ENCODE peak calls at places on chromosomes 2 and 18, in nine cellular contexts. One of them, this sample, is unnamed.

GRCh38 chr2:218282173-218282991 is 9.9 kb downstream of the TMBIM1 start:
- DNase-seq in EL: peak
- DNase-seq in left cardiac atrium: no peak
- DNase-seq in neural crest cell: no peak
- DNase-seq in NCI-H446 treated with DMSO at 0.1 percent for 48 hours: peak
- DNase-seq in adrenal gland: peak
- DNase-seq in D721Med: no peak
- DNase-seq in Ammon's horn: peak
- DNase-seq in thoracic aorta: peak
- DNase-seq in this sample: peak

GRCh38 chr2:118982039-118982438 is 40.0 kb downstream of the MARCO start:
- DNase-seq in EL: no peak
- DNase-seq in left cardiac atrium: no peak
- DNase-seq in neural crest cell: no peak
- DNase-seq in NCI-H446 treated with DMSO at 0.1 percent for 48 hours: no peak
- DNase-seq in adrenal gland: no peak
- DNase-seq in D721Med: no peak
- DNase-seq in Ammon's horn: no peak
- DNase-seq in thoracic aorta: no peak
- DNase-seq in this sample: no peak

GRCh38 chr2:42861321-42861720 is 68.9 kb upstream of the HAAO start:
- DNase-seq in EL: no peak
- DNase-seq in left cardiac atrium: no peak
- DNase-seq in neural crest cell: no peak
- DNase-seq in NCI-H446 treated with DMSO at 0.1 percent for 48 hours: no peak
- DNase-seq in adrenal gland: no peak
- DNase-seq in D721Med: no peak
- DNase-seq in Ammon's horn: no peak
- DNase-seq in thoracic aorta: no peak
- DNase-seq in this sample: no peak

GRCh38 chr2:141508806-141509595 is 621.8 kb downstream of the LRP1B start:
- DNase-seq in EL: no peak
- DNase-seq in left cardiac atrium: no peak
- DNase-seq in neural crest cell: no peak
- DNase-seq in NCI-H446 treated with DMSO at 0.1 percent for 48 hours: no peak
- DNase-seq in adrenal gland: no peak
- DNase-seq in D721Med: no peak
- DNase-seq in Ammon's horn: peak
- DNase-seq in thoracic aorta: no peak
- DNase-seq in this sample: peak

GRCh38 chr2:628651-629050 is 48.6 kb downstream of the TMEM18 start:
- DNase-seq in EL: no peak
- DNase-seq in left cardiac atrium: no peak
- DNase-seq in neural crest cell: no peak
- DNase-seq in NCI-H446 treated with DMSO at 0.1 percent for 48 hours: no peak
- DNase-seq in adrenal gland: peak
- DNase-seq in D721Med: no peak
- DNase-seq in Ammon's horn: no peak
- DNase-seq in thoracic aorta: no peak
- DNase-seq in this sample: peak

GRCh38 chr2:160469164-160469563 is 24.4 kb downstream of the RBMS1 start:
- DNase-seq in EL: no peak
- DNase-seq in left cardiac atrium: no peak
- DNase-seq in neural crest cell: no peak
- DNase-seq in NCI-H446 treated with DMSO at 0.1 percent for 48 hours: no peak
- DNase-seq in adrenal gland: no peak
- DNase-seq in D721Med: no peak
- DNase-seq in Ammon's horn: no peak
- DNase-seq in thoracic aorta: no peak
- DNase-seq in this sample: no peak

GRCh38 chr2:151953467-151953866 is 125.2 kb upstream of the ARL5A start:
- DNase-seq in EL: no peak
- DNase-seq in left cardiac atrium: no peak
- DNase-seq in neural crest cell: no peak
- DNase-seq in NCI-H446 treated with DMSO at 0.1 percent for 48 hours: no peak
- DNase-seq in adrenal gland: no peak
- DNase-seq in D721Med: no peak
- DNase-seq in Ammon's horn: no peak
- DNase-seq in thoracic aorta: no peak
- DNase-seq in this sample: peak

GRCh38 chr2:172242968-172243367 is 140.3 kb upstream of the DLX2 start:
- DNase-seq in EL: no peak
- DNase-seq in left cardiac atrium: no peak
- DNase-seq in neural crest cell: no peak
- DNase-seq in NCI-H446 treated with DMSO at 0.1 percent for 48 hours: no peak
- DNase-seq in adrenal gland: no peak
- DNase-seq in D721Med: no peak
- DNase-seq in Ammon's horn: peak
- DNase-seq in thoracic aorta: no peak
- DNase-seq in this sample: no peak

GRCh38 chr2:73259704-73260337 is 24.5 kb downstream of the FBXO41 start:
- DNase-seq in EL: no peak
- DNase-seq in left cardiac atrium: no peak
- DNase-seq in neural crest cell: no peak
- DNase-seq in NCI-H446 treated with DMSO at 0.1 percent for 48 hours: no peak
- DNase-seq in adrenal gland: no peak
- DNase-seq in D721Med: no peak
- DNase-seq in Ammon's horn: no peak
- DNase-seq in thoracic aorta: no peak
- DNase-seq in this sample: no peak

GRCh38 chr2:19363474-19363778 is 5.0 kb upstream of the OSR1 start:
- DNase-seq in EL: no peak
- DNase-seq in left cardiac atrium: no peak
- DNase-seq in neural crest cell: no peak
- DNase-seq in NCI-H446 treated with DMSO at 0.1 percent for 48 hours: no peak
- DNase-seq in adrenal gland: no peak
- DNase-seq in D721Med: no peak
- DNase-seq in Ammon's horn: no peak
- DNase-seq in thoracic aorta: no peak
- DNase-seq in this sample: no peak

GRCh38 chr18:9688036-9688741 is 19.9 kb upstream of the RAB31 start:
- DNase-seq in EL: no peak
- DNase-seq in left cardiac atrium: no peak
- DNase-seq in neural crest cell: no peak
- DNase-seq in NCI-H446 treated with DMSO at 0.1 percent for 48 hours: no peak
- DNase-seq in adrenal gland: no peak
- DNase-seq in D721Med: no peak
- DNase-seq in Ammon's horn: no peak
- DNase-seq in thoracic aorta: no peak
- DNase-seq in this sample: no peak

GRCh38 chr2:240784629-240785423 is 35.2 kb downstream of the KIF1A start:
- DNase-seq in EL: no peak
- DNase-seq in left cardiac atrium: peak
- DNase-seq in neural crest cell: no peak
- DNase-seq in NCI-H446 treated with DMSO at 0.1 percent for 48 hours: no peak
- DNase-seq in adrenal gland: no peak
- DNase-seq in D721Med: no peak
- DNase-seq in Ammon's horn: no peak
- DNase-seq in thoracic aorta: no peak
- DNase-seq in this sample: no peak

This sample was measured in cerebellar cortex.